ENCODE peak calls at places on chromosomes 11 and 22, in seven cellular contexts. One of them, this sample, is unnamed.

GRCh38 chr11:100730266-100730665 is 43.2 kb downstream of the ARHGAP42 start:
- DNase-seq in psoas muscle: no peak
- DNase-seq in cardiac fibroblast: peak
- DNase-seq in epithelial cell of esophagus: no peak
- DNase-seq in hepatocyte: no peak
- DNase-seq in pancreas: no peak
- DNase-seq in RWPE2: no peak
- DNase-seq in this sample: peak

GRCh38 chr22:20463324-20464095 is 25.9 kb upstream of the SCARF2 start:
- DNase-seq in psoas muscle: peak
- DNase-seq in cardiac fibroblast: no peak
- DNase-seq in epithelial cell of esophagus: no peak
- DNase-seq in hepatocyte: no peak
- DNase-seq in pancreas: no peak
- DNase-seq in RWPE2: no peak
- DNase-seq in this sample: no peak

GRCh38 chr11:118634435-118635236 is 27.2 kb downstream of the PHLDB1 start:
- DNase-seq in psoas muscle: peak
- DNase-seq in cardiac fibroblast: peak
- DNase-seq in epithelial cell of esophagus: peak
- DNase-seq in hepatocyte: peak
- DNase-seq in pancreas: peak
- DNase-seq in RWPE2: no peak
- DNase-seq in this sample: peak

GRCh38 chr11:134670247-134670646 is 258.2 kb upstream of the B3GAT1 start:
- DNase-seq in psoas muscle: no peak
- DNase-seq in cardiac fibroblast: no peak
- DNase-seq in epithelial cell of esophagus: no peak
- DNase-seq in hepatocyte: no peak
- DNase-seq in pancreas: no peak
- DNase-seq in RWPE2: no peak
- DNase-seq in this sample: no peak

GRCh38 chr11:3605721-3606324 is 36.0 kb downstream of the ART5 start:
- DNase-seq in psoas muscle: no peak
- DNase-seq in cardiac fibroblast: no peak
- DNase-seq in epithelial cell of esophagus: peak
- DNase-seq in hepatocyte: no peak
- DNase-seq in pancreas: no peak
- DNase-seq in RWPE2: no peak
- DNase-seq in this sample: no peak

GRCh38 chr11:95584180-95584579 is 205.4 kb downstream of the FAM76B start:
- DNase-seq in psoas muscle: no peak
- DNase-seq in cardiac fibroblast: peak
- DNase-seq in epithelial cell of esophagus: peak
- DNase-seq in hepatocyte: no peak
- DNase-seq in pancreas: no peak
- DNase-seq in RWPE2: no peak
- DNase-seq in this sample: no peak

GRCh38 chr11:131042041-131042390 is 125.7 kb upstream of the SNX19 start:
- DNase-seq in psoas muscle: no peak
- DNase-seq in cardiac fibroblast: no peak
- DNase-seq in epithelial cell of esophagus: peak
- DNase-seq in hepatocyte: no peak
- DNase-seq in pancreas: no peak
- DNase-seq in RWPE2: no peak
- DNase-seq in this sample: peak

GRCh38 chr11:18769802-18770456 is 21.7 kb downstream of the PTPN5 start:
- DNase-seq in psoas muscle: no peak
- DNase-seq in cardiac fibroblast: no peak
- DNase-seq in epithelial cell of esophagus: no peak
- DNase-seq in hepatocyte: peak
- DNase-seq in pancreas: no peak
- DNase-seq in RWPE2: no peak
- DNase-seq in this sample: no peak

GRCh38 chr11:94171693-94172440 is 43.2 kb downstream of the PANX1 start:
- DNase-seq in psoas muscle: no peak
- DNase-seq in cardiac fibroblast: peak
- DNase-seq in epithelial cell of esophagus: peak
- DNase-seq in hepatocyte: peak
- DNase-seq in pancreas: peak
- DNase-seq in RWPE2: no peak
- DNase-seq in this sample: peak

GRCh38 chr11:68321293-68322030 is 9.1 kb downstream of the LRP5 start:
- DNase-seq in psoas muscle: no peak
- DNase-seq in cardiac fibroblast: no peak
- DNase-seq in epithelial cell of esophagus: peak
- DNase-seq in hepatocyte: no peak
- DNase-seq in pancreas: peak
- DNase-seq in RWPE2: no peak
- DNase-seq in this sample: no peak

GRCh38 chr11:125435461-125436238 is 60.4 kb downstream of the FEZ1 start:
- DNase-seq in psoas muscle: no peak
- DNase-seq in cardiac fibroblast: no peak
- DNase-seq in epithelial cell of esophagus: no peak
- DNase-seq in hepatocyte: no peak
- DNase-seq in pancreas: no peak
- DNase-seq in RWPE2: no peak
- DNase-seq in this sample: no peak

GRCh38 chr11:63608353-63609345 is 5.6 kb downstream of the PLAAT3 start:
- DNase-seq in psoas muscle: no peak
- DNase-seq in cardiac fibroblast: peak
- DNase-seq in epithelial cell of esophagus: peak
- DNase-seq in hepatocyte: no peak
- DNase-seq in pancreas: no peak
- DNase-seq in RWPE2: no peak
- DNase-seq in this sample: no peak

GRCh38 chr11:128892866-128893565 is 1.9 kb downstream of the KCNJ5 start:
- DNase-seq in psoas muscle: no peak
- DNase-seq in cardiac fibroblast: no peak
- DNase-seq in epithelial cell of esophagus: peak
- DNase-seq in hepatocyte: no peak
- DNase-seq in pancreas: no peak
- DNase-seq in RWPE2: no peak
- DNase-seq in this sample: no peak

GRCh38 chr11:1988667-1989317 is 8.8 kb downstream of the H19 start:
- DNase-seq in psoas muscle: no peak
- DNase-seq in cardiac fibroblast: no peak
- DNase-seq in epithelial cell of esophagus: no peak
- DNase-seq in hepatocyte: peak
- DNase-seq in pancreas: peak
- DNase-seq in RWPE2: peak
- DNase-seq in this sample: no peak

GRCh38 chr22:41787331-41787730 is 13.1 kb upstream of the CCDC134 start:
- DNase-seq in psoas muscle: no peak
- DNase-seq in cardiac fibroblast: no peak
- DNase-seq in epithelial cell of esophagus: no peak
- DNase-seq in hepatocyte: no peak
- DNase-seq in pancreas: no peak
- DNase-seq in RWPE2: no peak
- DNase-seq in this sample: no peak
- H3K4me3 ChIP-seq in psoas muscle: no peak
- H3K4me3 ChIP-seq in cardiac fibroblast: no peak
- H3K4me3 ChIP-seq in epithelial cell of esophagus: no peak
- H3K4me3 ChIP-seq in hepatocyte: no peak
- H3K4me3 ChIP-seq in pancreas: no peak
- H3K4me3 ChIP-seq in RWPE2: no peak
- H3K4me3 ChIP-seq in this sample: no peak

GRCh38 chr11:43575931-43576833 is 104.4 kb upstream of the HSD17B12 start:
- DNase-seq in psoas muscle: no peak
- DNase-seq in cardiac fibroblast: peak
- DNase-seq in epithelial cell of esophagus: no peak
- DNase-seq in hepatocyte: no peak
- DNase-seq in pancreas: no peak
- DNase-seq in RWPE2: no peak
- DNase-seq in this sample: peak

GRCh38 chr11:43573873-43574272 is 106.7 kb upstream of the HSD17B12 start:
- DNase-seq in psoas muscle: no peak
- DNase-seq in cardiac fibroblast: no peak
- DNase-seq in epithelial cell of esophagus: no peak
- DNase-seq in hepatocyte: no peak
- DNase-seq in pancreas: no peak
- DNase-seq in RWPE2: no peak
- DNase-seq in this sample: no peak

GRCh38 chr11:43574949-43575915 is 105.3 kb upstream of the HSD17B12 start:
- DNase-seq in psoas muscle: no peak
- DNase-seq in cardiac fibroblast: peak
- DNase-seq in epithelial cell of esophagus: peak
- DNase-seq in hepatocyte: peak
- DNase-seq in pancreas: no peak
- DNase-seq in RWPE2: no peak
- DNase-seq in this sample: no peak

GRCh38 chr11:43576834-43577521 is 103.6 kb upstream of the HSD17B12 start:
- DNase-seq in psoas muscle: no peak
- DNase-seq in cardiac fibroblast: peak
- DNase-seq in epithelial cell of esophagus: peak
- DNase-seq in hepatocyte: peak
- DNase-seq in pancreas: no peak
- DNase-seq in RWPE2: no peak
- DNase-seq in this sample: peak

DNA sequence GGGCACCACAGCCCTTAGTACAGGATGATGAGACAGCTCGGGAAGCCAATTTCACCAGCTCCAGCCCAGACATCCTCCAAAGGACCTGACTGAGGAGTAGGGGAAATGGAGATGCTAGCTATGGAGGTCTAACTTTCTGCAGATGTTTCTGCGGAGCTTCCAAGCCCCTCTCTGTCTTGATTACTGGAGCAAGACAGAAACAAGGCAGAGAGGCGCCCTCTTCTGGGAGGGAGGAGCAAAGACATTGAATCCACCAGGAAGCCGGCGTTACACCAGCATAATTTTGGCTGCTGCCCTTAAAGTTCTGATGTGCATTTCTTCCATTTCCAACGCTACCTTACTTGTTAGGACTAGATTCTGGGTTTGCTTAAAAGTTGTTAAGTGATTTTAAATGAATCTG is 107.3 kb upstream of the HSD17B12 start:
- DNase-seq in psoas muscle: no peak
- DNase-seq in cardiac fibroblast: peak
- DNase-seq in epithelial cell of esophagus: peak
- DNase-seq in hepatocyte: no peak
- DNase-seq in pancreas: no peak
- DNase-seq in RWPE2: no peak
- DNase-seq in this sample: peak
- TF ChIP-seq CTCF in psoas muscle: peak
- TF ChIP-seq CTCF in cardiac fibroblast: peak
- TF ChIP-seq CTCF in epithelial cell of esophagus: peak
- TF ChIP-seq CTCF in hepatocyte: peak
- TF ChIP-seq CTCF in pancreas: no peak
- TF ChIP-seq CTCF in RWPE2: peak
- TF ChIP-seq CTCF in this sample: peak

DNA sequence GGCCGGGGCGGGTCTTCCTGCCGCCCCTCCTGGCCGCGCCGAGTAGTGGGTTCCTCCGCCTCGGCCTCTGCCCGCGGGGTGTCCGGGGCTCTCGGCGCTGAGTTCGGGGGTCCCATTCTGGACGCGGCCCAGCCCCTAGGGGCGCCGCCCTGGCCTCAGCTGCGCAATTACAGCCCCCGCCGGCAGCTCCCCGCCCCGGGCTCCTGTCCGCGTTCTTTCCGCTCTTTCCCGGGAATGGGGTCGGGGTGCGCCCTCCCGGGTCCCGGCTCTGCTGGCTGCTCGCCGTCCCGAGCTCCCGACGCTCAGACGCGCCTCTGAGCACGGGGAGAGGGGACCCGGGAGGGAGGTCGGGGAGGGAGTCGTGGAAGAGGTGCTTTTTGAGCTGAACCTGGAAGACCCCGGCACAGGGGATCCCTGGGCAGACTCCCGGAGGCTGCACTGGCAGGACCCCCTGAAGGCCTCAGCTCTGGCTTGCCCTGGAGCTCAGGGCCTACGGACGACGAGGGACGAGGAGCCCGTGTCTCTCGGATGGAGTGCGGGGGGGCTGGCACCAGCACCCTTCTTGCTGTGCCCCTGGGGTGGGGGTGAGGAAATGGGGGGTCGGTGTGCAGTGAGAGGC is 543 bp downstream of the TSPAN4 start:
- DNase-seq in psoas muscle: no peak
- DNase-seq in cardiac fibroblast: no peak
- DNase-seq in epithelial cell of esophagus: no peak
- DNase-seq in hepatocyte: no peak
- DNase-seq in pancreas: no peak
- DNase-seq in RWPE2: no peak
- DNase-seq in this sample: peak
- H3K4me3 ChIP-seq in psoas muscle: peak
- H3K4me3 ChIP-seq in cardiac fibroblast: peak
- H3K4me3 ChIP-seq in epithelial cell of esophagus: peak
- H3K4me3 ChIP-seq in hepatocyte: peak
- H3K4me3 ChIP-seq in pancreas: peak
- H3K4me3 ChIP-seq in RWPE2: peak
- H3K4me3 ChIP-seq in this sample: peak

GRCh38 chr22:38823637-38824036 is 20.2 kb downstream of the NPTXR start:
- DNase-seq in psoas muscle: no peak
- DNase-seq in cardiac fibroblast: no peak
- DNase-seq in epithelial cell of esophagus: no peak
- DNase-seq in hepatocyte: no peak
- DNase-seq in pancreas: no peak
- DNase-seq in RWPE2: no peak
- DNase-seq in this sample: no peak

GRCh38 chr22:38826386-38826785 is 17.4 kb downstream of the NPTXR start:
- DNase-seq in psoas muscle: no peak
- DNase-seq in cardiac fibroblast: no peak
- DNase-seq in epithelial cell of esophagus: no peak
- DNase-seq in hepatocyte: no peak
- DNase-seq in pancreas: no peak
- DNase-seq in RWPE2: no peak
- DNase-seq in this sample: no peak

GRCh38 chr22:38826801-38827200 is 17.0 kb downstream of the NPTXR start:
- DNase-seq in psoas muscle: no peak
- DNase-seq in cardiac fibroblast: no peak
- DNase-seq in epithelial cell of esophagus: no peak
- DNase-seq in hepatocyte: no peak
- DNase-seq in pancreas: no peak
- DNase-seq in RWPE2: no peak
- DNase-seq in this sample: no peak

GRCh38 chr22:38823076-38823475 is 20.8 kb downstream of the NPTXR start:
- DNase-seq in psoas muscle: no peak
- DNase-seq in cardiac fibroblast: no peak
- DNase-seq in epithelial cell of esophagus: no peak
- DNase-seq in hepatocyte: no peak
- DNase-seq in pancreas: no peak
- DNase-seq in RWPE2: no peak
- DNase-seq in this sample: no peak

DNA sequence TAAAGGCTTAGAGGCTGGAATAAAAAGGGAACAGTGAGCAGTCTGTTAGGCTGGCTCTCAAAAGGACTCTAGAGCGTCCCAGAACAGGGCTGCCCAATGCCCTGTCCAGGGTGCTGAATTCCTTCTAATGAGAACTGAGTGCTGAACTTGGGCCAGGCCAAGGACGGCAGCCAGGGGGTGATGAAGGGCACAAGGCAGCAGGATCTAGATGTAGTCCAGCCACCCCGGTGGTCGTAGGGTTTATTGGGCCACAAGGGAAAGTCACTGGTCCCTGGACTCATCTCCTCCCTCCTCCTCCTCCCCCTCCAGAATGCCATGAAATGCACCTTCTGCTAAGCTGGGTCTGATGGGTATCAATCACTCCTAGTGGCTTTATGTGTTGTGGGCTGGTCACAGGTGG is 19.2 kb downstream of the NPTXR start:
- DNase-seq in psoas muscle: peak
- DNase-seq in cardiac fibroblast: peak
- DNase-seq in epithelial cell of esophagus: peak
- DNase-seq in hepatocyte: peak
- DNase-seq in pancreas: peak
- DNase-seq in RWPE2: no peak
- DNase-seq in this sample: peak
- TF ChIP-seq CTCF in psoas muscle: no peak
- TF ChIP-seq CTCF in cardiac fibroblast: peak
- TF ChIP-seq CTCF in epithelial cell of esophagus: peak
- TF ChIP-seq CTCF in hepatocyte: peak
- TF ChIP-seq CTCF in pancreas: peak
- TF ChIP-seq CTCF in RWPE2: no peak
- TF ChIP-seq CTCF in this sample: peak

This sample was measured in foreskin fibroblast.